ENCODE peak calls at places on chromosome 10, in five cellular contexts. F is cardiac fibroblast; J is cerebellar cortex; S is stimulated activated naive CD8-positive, alpha-beta T cell treated with anti-CD3 and anti-CD28 coated beads, Interleukin-15, amount 100 ng/mL, for 72 hours; H is dorsolateral prefrontal cortex. Y is an unnamed sample.

GRCh38 chr10:116737582-116738358 is 4.6 kb downstream of the HSPA12A start:
- DNase-seq in F (no peak), J (peak; percentile 60), S (no peak), H (no peak), Y (no peak)

GRCh38 chr10:124568339-124568738 is 106.7 kb downstream of the LHPP start:
- DNase-seq in F (no peak), J (no peak), S (no peak), H (peak; percentile 23), Y (no peak)

GRCh38 chr10:31112961-31113360 is 81.3 kb upstream of the ZNF438 start:
- DNase-seq in F (no peak), J (no peak), S (no peak), H (no peak), Y (no peak)

GRCh38 chr10:19749185-19749729 is 67.0 kb upstream of the PLXDC2 start:
- DNase-seq in F (peak; percentile 47), J (no peak), S (no peak), H (no peak), Y (peak; percentile 82)

GRCh38 chr10:68275600-68276126 is 43.8 kb upstream of the ATOH7 start:
- DNase-seq in F (no peak), J (no peak), S (no peak), H (no peak), Y (no peak)

GRCh38 chr10:13528875-13529713 is at the start of gene BEND7:
- DNase-seq in F (no peak), J (peak; percentile 14), S (peak; percentile 6), H (no peak), Y (no peak)

GRCh38 chr10:84175436-84175835 is 1.8 kb downstream of the GPR15LG start:
- DNase-seq in F (no peak), J (no peak), S (no peak), H (no peak), Y (no peak)

GRCh38 chr10:91536790-91537189 is 96.1 kb downstream of the PPP1R3C start:
- DNase-seq in F (no peak), J (no peak), S (no peak), H (no peak), Y (no peak)

GRCh38 chr10:36224431-36224985 is 582.4 kb upstream of the FZD8 start:
- DNase-seq in F (peak; percentile 71), J (no peak), S (no peak), H (no peak), Y (peak; percentile 15)

GRCh38 chr10:76647276-76647675 is 990.3 kb downstream of the KCNMA1 start:
- DNase-seq in F (peak; percentile 21), J (no peak), S (no peak), H (no peak), Y (peak; percentile 8)

GRCh38 chr10:23945845-23946244 is 263.1 kb upstream of the KIAA1217 start:
- DNase-seq in F (no peak), J (no peak), S (no peak), H (no peak), Y (no peak)

GRCh38 chr10:6141296-6142151 is 52.7 kb downstream of the RBM17 start:
- DNase-seq in F (peak; percentile 89), J (no peak), S (peak; percentile 34), H (no peak), Y (peak; percentile 87)

GRCh38 chr10:15313844-15314243 is 57.2 kb downstream of the FAM171A1 start:
- DNase-seq in F (peak; percentile 17), J (peak; percentile 85), S (no peak), H (peak; percentile 65), Y (no peak)

GRCh38 chr10:60441515-60441914 is 51.8 kb upstream of the ANK3 start:
- DNase-seq in F (no peak), J (no peak), S (no peak), H (no peak), Y (no peak)

GRCh38 chr10:79246209-79246581 is 101.1 kb upstream of the PPIF start:
- DNase-seq in F (peak; percentile 47), J (no peak), S (no peak), H (peak; percentile 81), Y (peak; percentile 55)

GRCh38 chr10:81414038-81414437 is 461.0 kb upstream of the NRG3 start:
- DNase-seq in F (peak; percentile 2), J (no peak), S (no peak), H (no peak), Y (no peak)

GRCh38 chr10:88657901-88658300 is 6.3 kb upstream of the LIPF start:
- DNase-seq in F (peak; percentile 50), J (no peak), S (no peak), H (no peak), Y (peak; percentile 77)

GRCh38 chr10:51095444-51095843 is 21.2 kb downstream of the PRKG1 start:
- DNase-seq in F (no peak), J (no peak), S (no peak), H (no peak), Y (no peak)

GRCh38 chr10:117622471-117623184 is 80.1 kb downstream of the EMX2 start:
- DNase-seq in F (no peak), J (no peak), S (no peak), H (no peak), Y (no peak)